ENCODE peak calls at places on chromosomes 1 and 21, in eight cellular contexts. E, Z, I, O, L, C, W and X are unnamed samples. For H3K4me1, the result is how much of the 10 kb centered on the place peaks cover.

GRCh38 chr1:7468248-7468647 is 302.8 kb upstream of the VAMP3 start:
- DNase-seq in E (no peak), Z (no peak), I (no peak), O (no peak), L (no peak), C (no peak), W (no peak), X (no peak)

GRCh38 chr1:113949007-113949406 is 19.9 kb downstream of the HIPK1 start:
- DNase-seq in E (no peak), Z (no peak), I (no peak), O (no peak), L (no peak), C (no peak), W (no peak), X (no peak)

GRCh38 chr1:91730781-91731732 is 154.9 kb downstream of the TGFBR3 start:
- DNase-seq in E (peak), Z (no peak), I (peak), O (peak), L (no peak), C (no peak), W (peak), X (no peak)

GRCh38 chr1:62142550-62142949 is 52.1 kb upstream of the L1TD1 start:
- DNase-seq in E (no peak), Z (no peak), I (no peak), O (peak), L (no peak), C (peak), W (no peak), X (no peak)

GRCh38 chr1:29227511-29227910 is 3.2 kb downstream of the MECR start:
- DNase-seq in E (no peak), Z (no peak), I (no peak), O (no peak), L (no peak), C (no peak), W (no peak), X (no peak)

GRCh38 chr1:44609412-44609767 is 64.9 kb downstream of the TMEM53 start:
- DNase-seq in E (peak), Z (no peak), I (peak), O (peak), L (peak), C (peak), W (peak), X (peak)

GRCh38 chr21:39105836-39106235 is 77.4 kb downstream of the PSMG1 start:
- DNase-seq in E (no peak), Z (no peak), I (no peak), O (no peak), L (no peak), C (no peak), W (no peak), X (no peak)

GRCh38 chr1:210598135-210598652 is 269.5 kb downstream of the HHAT start:
- DNase-seq in E (peak), Z (peak), I (no peak), O (peak), L (no peak), C (no peak), W (peak), X (no peak)

GRCh38 chr1:67684526-67685066 is 405 bp upstream of the GADD45A start:
- DNase-seq in E (no peak), Z (no peak), I (no peak), O (no peak), L (no peak), C (no peak), W (no peak), X (no peak)

GRCh38 chr21:35138665-35139381 is 89.7 kb upstream of the RUNX1 start:
- DNase-seq in E (no peak), Z (peak), I (no peak), O (no peak), L (no peak), C (no peak), W (no peak), X (peak)

GRCh38 chr1:179548666-179549367 is 26.9 kb downstream of the NPHS2 start:
- DNase-seq in E (no peak), Z (no peak), I (no peak), O (no peak), L (no peak), C (no peak), W (no peak), X (no peak)

GRCh38 chr1:84089470-84090261 is 54.4 kb upstream of the PRKACB start:
- DNase-seq in E (no peak), Z (peak), I (no peak), O (no peak), L (no peak), C (no peak), W (no peak), X (no peak)

GRCh38 chr1:29671446-29671845 is 435.1 kb downstream of the PTPRU start:
- DNase-seq in E (no peak), Z (no peak), I (no peak), O (no peak), L (no peak), C (peak), W (no peak), X (no peak)

GRCh38 chr1:222769968-222770620 is 33.1 kb downstream of the FAM177B start:
- DNase-seq in E (no peak), Z (no peak), I (no peak), O (no peak), L (no peak), C (no peak), W (no peak), X (no peak)

GRCh38 chr1:216502528-216503162 is 79.4 kb upstream of the USH2A start:
- DNase-seq in E (no peak), Z (no peak), I (no peak), O (no peak), L (no peak), C (no peak), W (no peak), X (no peak)

GRCh38 chr21:22355949-22356348 is 1357.7 kb downstream of the NCAM2 start:
- DNase-seq in E (no peak), Z (no peak), I (no peak), O (no peak), L (no peak), C (no peak), W (no peak), X (no peak)

GRCh38 chr1:8727809-8728213 is 89.6 kb downstream of the RERE start:
- DNase-seq in E (peak), Z (no peak), I (no peak), O (peak), L (no peak), C (no peak), W (no peak), X (no peak)

GRCh38 chr1:6248798-6249731 is 5.1 kb downstream of the HES3 start:
- DNase-seq in E (peak), Z (no peak), I (no peak), O (no peak), L (no peak), C (peak), W (peak), X (no peak)

GRCh38 chr1:28646040-28646439 is 2.4 kb upstream of the RNU11 start:
- DNase-seq in E (no peak), Z (no peak), I (no peak), O (no peak), L (no peak), C (no peak), W (no peak), X (no peak)

GRCh38 chr1:183609313-183609712 is 19.1 kb upstream of the NCF2 start:
- DNase-seq in E (peak), Z (no peak), I (peak), O (peak), L (no peak), C (no peak), W (no peak), X (no peak)

GRCh38 chr21:20882462-20883415 is 115.5 kb upstream of the NCAM2 start:
- DNase-seq in E (no peak), Z (no peak), I (peak), O (no peak), L (no peak), C (peak), W (no peak), X (no peak)

GRCh38 chr1:67937010-67937409 is 103.7 kb upstream of the GNG12 start:
- DNase-seq in E (no peak), Z (no peak), I (no peak), O (no peak), L (no peak), C (no peak), W (no peak), X (no peak)

GRCh38 chr1:149843302-149844041 is 55.9 kb upstream of the BOLA1 start:
- DNase-seq in E (no peak), Z (no peak), I (no peak), O (no peak), L (no peak), C (no peak), W (no peak), X (no peak)

GRCh38 chr1:113747376-113747775 is 11.9 kb downstream of the PHTF1 start:
- DNase-seq in E (no peak), Z (no peak), I (no peak), O (no peak), L (no peak), C (no peak), W (no peak), X (no peak)

GRCh38 chr1:174191255-174191906 is 32.1 kb downstream of the RABGAP1L start:
- DNase-seq in E (no peak), Z (peak), I (no peak), O (no peak), L (no peak), C (no peak), W (no peak), X (no peak)

GRCh38 chr1:206679738-206680211 is 4.9 kb upstream of the MAPKAPK2 start:
- DNase-seq in E (no peak), Z (no peak), I (no peak), O (no peak), L (no peak), C (no peak), W (no peak), X (no peak)

GRCh38 chr1:81834921-81835698 is 34.4 kb downstream of the ADGRL2 start:
- DNase-seq in E (no peak), Z (no peak), I (no peak), O (peak), L (no peak), C (no peak), W (no peak), X (no peak)

GRCh38 chr1:20037877-20038276 is 32.1 kb upstream of the PLA2G5 start:
- DNase-seq in E (no peak), Z (peak), I (no peak), O (no peak), L (no peak), C (no peak), W (no peak), X (no peak)

GRCh38 chr1:244319283-244320132 is 132.2 kb downstream of the ADSS2 start:
- DNase-seq in E (no peak), Z (no peak), I (no peak), O (no peak), L (no peak), C (no peak), W (no peak), X (no peak)

GRCh38 chr1:244324176-244324883 is 127.4 kb downstream of the ADSS2 start:
- DNase-seq in E (no peak), Z (no peak), I (no peak), O (no peak), L (no peak), C (no peak), W (no peak), X (no peak)

GRCh38 chr1:244322181-244322580 is 129.5 kb downstream of the ADSS2 start:
- DNase-seq in E (no peak), Z (no peak), I (no peak), O (no peak), L (no peak), C (no peak), W (no peak), X (no peak)

GRCh38 chr1:244325056-244325764 is 126.5 kb downstream of the ADSS2 start:
- DNase-seq in E (no peak), Z (no peak), I (peak), O (no peak), L (no peak), C (no peak), W (no peak), X (no peak)

GRCh38 chr1:244322791-244323521 is 128.8 kb downstream of the ADSS2 start:
- DNase-seq in E (no peak), Z (peak), I (peak), O (no peak), L (no peak), C (no peak), W (no peak), X (no peak)
- H3K4me3 ChIP-seq in E (no peak), Z (peak), I (no peak), O (no peak), L (no peak), C (no peak), W (no peak), X (peak)

DNA sequence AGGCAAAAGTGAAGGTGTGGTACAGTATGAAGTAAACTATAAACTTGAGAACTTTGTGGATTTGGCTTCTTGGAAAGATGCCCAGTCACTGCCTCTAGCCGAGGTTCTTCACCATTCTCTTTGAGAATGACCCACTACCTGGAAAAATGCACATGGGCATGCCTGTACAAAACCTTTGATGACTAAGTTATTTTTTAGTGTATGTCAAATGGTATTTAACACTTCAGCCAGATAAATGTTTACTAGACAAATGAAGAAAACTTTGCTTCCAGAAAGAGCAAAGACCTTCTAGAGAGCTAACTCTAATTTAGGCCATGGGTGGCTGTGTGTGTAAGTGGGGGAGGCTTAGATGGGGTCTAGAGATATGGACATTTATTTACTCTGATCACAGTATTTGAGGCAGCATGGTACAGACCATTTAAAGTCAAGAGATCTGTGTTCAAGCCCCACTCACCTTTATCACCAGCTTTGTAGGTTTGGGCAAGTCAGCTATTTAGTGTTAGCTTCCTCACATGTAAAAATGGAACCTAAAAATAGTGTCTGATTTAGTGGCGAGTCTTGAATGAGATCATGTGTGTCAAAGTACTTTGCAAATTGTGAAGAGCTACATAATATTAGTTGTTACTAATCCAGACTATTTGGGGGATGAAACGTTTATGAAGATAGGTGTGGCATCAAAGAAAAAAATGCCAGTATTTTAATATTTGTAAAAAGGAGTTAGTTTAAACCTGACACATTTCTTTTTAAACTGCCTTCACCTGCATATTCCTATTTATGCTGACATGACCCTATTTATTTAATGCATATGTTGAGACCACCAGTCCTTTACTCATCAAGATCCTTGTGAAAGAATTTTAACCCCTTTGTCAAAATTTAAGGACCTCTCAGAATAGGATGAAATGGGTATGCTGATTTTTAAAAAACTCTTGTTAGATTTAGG is 20.2 kb downstream of the NFYC start:
- DNase-seq in E (no peak), Z (peak), I (no peak), O (no peak), L (no peak), C (no peak), W (no peak), X (no peak)
- H3K4me1 ChIP-seq in E (half or more), Z (under half), I (half or more), O (under half), L (half or more), C (under half), W (under half), X (half or more)

GRCh38 chr1:203453616-203454015 is 22.0 kb upstream of the PRELP start:
- DNase-seq in E (no peak), Z (no peak), I (no peak), O (no peak), L (no peak), C (no peak), W (no peak), X (no peak)

GRCh38 chr1:203451849-203452784 is 23.5 kb upstream of the PRELP start:
- DNase-seq in E (no peak), Z (no peak), I (no peak), O (no peak), L (no peak), C (no peak), W (no peak), X (no peak)

GRCh38 chr1:203454986-203455471 is 20.6 kb upstream of the PRELP start:
- DNase-seq in E (no peak), Z (no peak), I (no peak), O (no peak), L (no peak), C (no peak), W (no peak), X (no peak)

GRCh38 chr1:203450541-203451149 is 25.0 kb upstream of the PRELP start:
- DNase-seq in E (no peak), Z (no peak), I (no peak), O (no peak), L (no peak), C (no peak), W (no peak), X (no peak)

GRCh38 chr1:203453016-203453415 is 22.6 kb upstream of the PRELP start:
- DNase-seq in E (no peak), Z (no peak), I (no peak), O (no peak), L (no peak), C (no peak), W (no peak), X (no peak)
- H3K27ac ChIP-seq in E (no peak), Z (no peak), I (no peak), O (no peak), L (no peak), C (no peak), W (no peak), X (no peak)

GRCh38 chr1:41424581-41425118 is 59.8 kb downstream of the EDN2 start:
- DNase-seq in E (no peak), Z (no peak), I (no peak), O (no peak), L (no peak), C (no peak), W (no peak), X (no peak)

GRCh38 chr1:41426201-41426890 is 58.1 kb downstream of the EDN2 start:
- DNase-seq in E (no peak), Z (no peak), I (no peak), O (no peak), L (no peak), C (no peak), W (no peak), X (no peak)

GRCh38 chr1:41422306-41422705 is 61.1 kb downstream of the FOXO6 start:
- DNase-seq in E (no peak), Z (no peak), I (no peak), O (no peak), L (no peak), C (no peak), W (no peak), X (no peak)

GRCh38 chr1:41425369-41425768 is 59.1 kb downstream of the EDN2 start:
- DNase-seq in E (no peak), Z (no peak), I (no peak), O (no peak), L (no peak), C (no peak), W (no peak), X (no peak)

DNA sequence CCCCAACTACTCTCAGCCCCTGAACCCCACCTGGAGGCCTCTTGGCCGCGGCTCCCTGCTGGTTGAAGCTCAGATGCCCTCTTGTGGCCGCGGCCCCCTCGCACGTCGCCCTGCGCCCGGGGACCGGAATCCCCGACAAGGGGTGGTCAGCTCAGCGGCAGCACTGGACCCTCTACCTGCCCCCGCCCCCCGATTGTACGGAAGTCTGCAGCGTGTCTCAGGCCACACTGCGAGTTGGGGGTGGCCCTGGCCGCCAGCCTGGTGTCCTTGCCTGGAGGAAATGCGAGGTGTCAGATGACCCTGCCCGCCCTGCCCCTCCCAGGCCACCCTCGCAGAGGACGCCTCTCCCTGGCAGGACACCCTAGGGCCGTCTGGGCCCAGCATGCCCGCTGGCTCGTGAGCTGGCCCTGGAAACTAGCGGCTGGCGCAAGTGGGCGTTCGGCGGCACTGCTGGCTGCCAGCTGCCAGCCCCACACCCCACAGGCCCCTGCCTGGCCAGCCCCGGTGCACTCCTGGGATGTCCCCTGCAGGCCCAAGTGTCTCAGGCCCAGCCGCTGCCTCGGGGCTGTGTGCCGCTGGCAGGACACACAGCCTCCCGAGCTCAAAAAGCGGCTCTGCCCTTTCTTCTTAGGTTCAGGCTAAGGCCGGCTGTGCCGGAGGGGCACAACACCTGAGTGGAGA is 60.8 kb downstream of the EDN2 start:
- DNase-seq in E (peak), Z (no peak), I (no peak), O (peak), L (peak), C (peak), W (no peak), X (no peak)
- H3K4me3 ChIP-seq in E (peak), Z (no peak), I (no peak), O (peak), L (no peak), C (no peak), W (no peak), X (no peak)